ENCODE peak calls at places on chromosomes 4 and X, in ten cellular contexts. W is endothelial cell of umbilical vein, F is foreskin keratinocyte, C is Peyer's patch, J is cardiac muscle cell, T is SK-N-SH, H is iPS DF 6.9, E is breast epithelium, U is psoas muscle, M is right cardiac atrium. Q is an unnamed sample.

GRCh38 chrX:39162322-39162721 is 361.1 kb downstream of the MID1IP1 start:
- DNase-seq in E (no peak), W (no peak), H (no peak), T (no peak), J (no peak), M (peak; percentile 29), F (no peak), C (peak; percentile 67), U (peak; percentile 60), Q (no peak)

GRCh38 chr4:94665500-94666398 is 92.0 kb upstream of the BMPR1B start:
- DNase-seq in U (no peak), T (no peak), W (no peak), H (no peak), E (no peak), F (no peak), J (no peak), C (no peak), M (no peak), Q (no peak)

GRCh38 chrX:119503484-119503861 is 35.2 kb downstream of the SLC25A5 start:
- DNase-seq in F (peak; percentile 72), W (peak; percentile 59), U (no peak), T (no peak), C (peak; percentile 55), M (no peak), H (no peak), E (peak; percentile 50), J (peak; percentile 90), Q (peak; percentile 80)

GRCh38 chrX:13119386-13119785 is 75.0 kb upstream of the FAM9C start:
- DNase-seq in C (no peak), U (no peak), W (peak; percentile 30), F (no peak), H (no peak), E (no peak), J (peak; percentile 44), M (no peak), T (no peak), Q (no peak)

GRCh38 chrX:80578518-80579105 is 158.4 kb downstream of the TENT5D start:
- DNase-seq in C (no peak), T (peak; percentile 41), E (no peak), F (no peak), U (no peak), H (peak; percentile 1), J (peak; percentile 27), W (peak; percentile 1), M (no peak), Q (peak; percentile 54)

GRCh38 chrX:49309401-49309981 is 6.0 kb downstream of the GAGE10 start:
- DNase-seq in M (no peak), F (no peak), C (no peak), J (peak; percentile 44), U (no peak), H (peak; percentile 39), W (peak; percentile 10), E (no peak), T (no peak), Q (peak; percentile 48)

GRCh38 chr4:185243879-185244278 is 34.5 kb downstream of the SNX25 start:
- DNase-seq in T (no peak), W (no peak), C (no peak), U (no peak), E (no peak), J (no peak), M (no peak), H (no peak), F (no peak), Q (no peak)

GRCh38 chr4:80202190-80202711 is 4.9 kb downstream of the PRDM8 start:
- DNase-seq in C (peak; percentile 93), T (no peak), M (peak; percentile 85), E (peak; percentile 54), U (peak; percentile 91), W (peak; percentile 77), H (no peak), F (no peak), J (peak; percentile 79), Q (peak; percentile 93)

GRCh38 chr4:823093-823760 is 2.7 kb downstream of the CPLX1 start:
- DNase-seq in M (no peak), U (peak; percentile 34), H (no peak), C (peak; percentile 36), F (no peak), T (no peak), W (no peak), E (no peak), J (no peak), Q (no peak)

GRCh38 chr4:23614284-23614892 is 275.5 kb downstream of the PPARGC1A start:
- DNase-seq in U (no peak), E (no peak), M (no peak), J (peak; percentile 42), W (no peak), H (peak; percentile 31), C (no peak), T (peak; percentile 33), F (no peak), Q (no peak)

GRCh38 chrX:19593684-19594083 is 78.4 kb upstream of the MAP3K15 start:
- DNase-seq in U (no peak), F (no peak), M (no peak), H (no peak), W (peak; percentile 52), J (peak; percentile 69), E (no peak), C (peak; percentile 54), T (peak; percentile 59), Q (peak; percentile 73)

GRCh38 chr4:102552781-102553180 is 51.6 kb downstream of the NFKB1 start:
- DNase-seq in H (no peak), E (no peak), U (no peak), M (no peak), W (peak; percentile 70), J (peak; percentile 72), C (no peak), F (no peak), T (no peak), Q (peak; percentile 31)
- H3K4me1 ChIP-seq in H (no peaks in the 10 kb centered on the region), E (no peaks in the 10 kb centered on the region), U (peaks cover 38% of the 10 kb centered on the region), M (no peaks in the 10 kb centered on the region), W (peaks cover 18% of the 10 kb centered on the region), J (peaks cover 27% of the 10 kb centered on the region), C (no peaks in the 10 kb centered on the region), F (peaks cover 16% of the 10 kb centered on the region), T (peaks cover 2% of the 10 kb centered on the region), Q (peaks cover 10% of the 10 kb centered on the region)

DNA sequence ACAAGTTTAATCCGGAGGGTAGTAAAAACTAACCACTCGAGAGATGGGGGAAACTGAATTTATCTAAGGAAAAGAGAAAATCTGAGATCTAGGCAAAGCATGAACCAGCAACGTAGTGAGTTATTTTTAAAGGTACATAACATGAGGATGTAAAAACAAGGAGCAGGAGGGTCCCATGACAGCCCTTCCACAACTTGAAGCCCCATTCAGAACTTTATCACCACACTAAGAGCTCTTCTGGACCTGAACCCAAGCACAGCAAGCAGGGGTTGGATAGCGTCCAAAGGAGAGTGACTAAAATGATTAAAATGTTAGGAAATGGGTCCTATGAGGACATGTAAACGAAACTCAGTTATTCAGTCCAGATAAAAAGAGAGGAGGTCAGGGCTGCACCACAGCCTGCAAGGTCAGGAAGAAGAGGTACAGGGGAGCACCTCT is 16.2 kb downstream of the SH3RF1 start:
- DNase-seq in M (no peak), F (no peak), W (peak; percentile 89), J (peak; percentile 89), C (no peak), U (no peak), T (no peak), H (no peak), E (no peak), Q (peak; percentile 84)
- H3K4me1 ChIP-seq in M (peaks cover 21% of the 10 kb centered on the region), F (peaks cover 63% of the 10 kb centered on the region), W (peaks cover 98% of the 10 kb centered on the region), J (peaks cover 24% of the 10 kb centered on the region), C (no peaks in the 10 kb centered on the region), U (peaks cover 62% of the 10 kb centered on the region), T (peaks cover 44% of the 10 kb centered on the region), H (peaks cover 8% of the 10 kb centered on the region), E (peaks cover 5% of the 10 kb centered on the region), Q (peaks cover 84% of the 10 kb centered on the region)

GRCh38 chr4:3302786-3303444 is 10.1 kb downstream of the RGS12 start:
- DNase-seq in C (no peak), T (no peak), F (no peak), U (no peak), E (no peak), H (no peak), M (no peak), W (no peak), J (no peak), Q (no peak)

GRCh38 chr4:3302164-3302785 is 9.5 kb downstream of the RGS12 start:
- DNase-seq in M (no peak), U (no peak), F (no peak), H (no peak), E (no peak), T (no peak), C (peak; percentile 67), J (no peak), W (peak; percentile 74), Q (no peak)

GRCh38 chr4:3300198-3300671 is 7.4 kb downstream of the RGS12 start:
- DNase-seq in U (no peak), W (no peak), T (peak; percentile 61), E (no peak), F (no peak), H (no peak), J (no peak), M (no peak), C (peak; percentile 27), Q (no peak)

GRCh38 chr4:3303445-3303824 is 10.6 kb downstream of the RGS12 start:
- DNase-seq in J (no peak), E (no peak), C (peak; percentile 43), F (no peak), M (no peak), T (no peak), H (no peak), W (no peak), U (no peak), Q (no peak)

DNA sequence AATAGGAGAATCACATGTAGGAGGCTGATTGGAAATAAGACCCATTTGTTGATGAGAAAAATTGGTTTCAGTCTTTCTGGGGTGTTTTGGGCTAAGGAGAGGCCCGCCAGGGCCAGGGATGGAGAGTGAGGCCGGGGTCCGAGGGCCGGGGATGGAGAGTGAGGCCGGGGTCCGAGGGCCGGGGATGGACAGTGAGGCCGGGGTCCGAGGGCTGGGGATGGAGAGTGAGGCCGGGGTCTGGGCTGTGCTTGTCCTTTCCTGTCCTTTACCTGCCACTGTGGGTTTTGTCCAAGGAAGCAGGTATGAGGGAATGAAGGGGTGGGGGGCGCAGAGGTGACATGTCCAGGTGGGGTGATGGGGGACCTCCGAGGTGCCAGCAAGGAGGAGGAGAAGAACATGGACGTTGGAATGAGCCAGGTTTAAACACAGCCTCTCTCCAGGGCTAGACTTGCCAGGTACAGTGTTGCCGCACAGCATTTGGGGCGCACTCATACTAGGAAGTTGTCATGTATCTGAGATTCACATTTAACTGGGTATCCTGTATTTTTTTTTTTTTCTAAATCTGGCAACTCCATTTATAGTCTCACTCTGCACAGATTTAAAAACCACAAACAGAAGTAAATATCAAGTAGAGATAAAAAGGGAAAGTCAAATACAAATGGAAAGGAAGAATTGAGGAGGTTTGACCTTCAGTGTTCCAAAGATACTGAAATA is 8.8 kb downstream of the RGS12 start:
- DNase-seq in E (no peak), C (no peak), J (no peak), T (no peak), W (no peak), F (no peak), M (no peak), U (no peak), H (no peak), Q (no peak)
- H3K4me1 ChIP-seq in E (peaks cover 7% of the 10 kb centered on the region), C (peaks cover 13% of the 10 kb centered on the region), J (peaks cover 59% of the 10 kb centered on the region), T (peaks cover 36% of the 10 kb centered on the region), W (peaks cover 59% of the 10 kb centered on the region), F (no peaks in the 10 kb centered on the region), M (peaks cover 14% of the 10 kb centered on the region), U (peaks cover 39% of the 10 kb centered on the region), H (peaks cover 5% of the 10 kb centered on the region), Q (peaks cover 22% of the 10 kb centered on the region)

GRCh38 chr4:101288365-101289145 is 58.8 kb downstream of the PPP3CA start:
- DNase-seq in J (peak; percentile 47), C (no peak), H (no peak), W (peak; percentile 49), F (no peak), E (no peak), T (no peak), M (no peak), U (no peak), Q (no peak)
- H3K4me1 ChIP-seq in J (peaks cover 20% of the 10 kb centered on the region), C (no peaks in the 10 kb centered on the region), H (peaks cover 3% of the 10 kb centered on the region), W (peaks cover 8% of the 10 kb centered on the region), F (peaks cover 6% of the 10 kb centered on the region), E (no peaks in the 10 kb centered on the region), T (peaks cover 2% of the 10 kb centered on the region), M (peaks cover 10% of the 10 kb centered on the region), U (peaks cover 45% of the 10 kb centered on the region), Q (peaks cover 45% of the 10 kb centered on the region)

Q was measured in adipocyte.